ENCODE peak calls at places on chromosomes 12 and 14, in five cellular contexts. C is activated gamma-delta T cell treated with anti-CD3 and anti-CD28 coated beads, Interleukin-2, amount 50 U/mL, for 16 hours; V is NCI-H2081; W is tibial nerve; H is NCI-H1436. I is an unnamed sample.

GRCh38 chr12:89453579-89453978 is 71.0 kb downstream of the GALNT4 start:
- DNase-seq in H (no peak), W (no peak), C (no peak), V (no peak), I (no peak)

GRCh38 chr14:56331815-56332214 is 213.6 kb downstream of the PELI2 start:
- DNase-seq in V (peak; percentile 21), H (no peak), W (no peak), C (no peak), I (no peak)

GRCh38 chr12:29722164-29722563 is 61.6 kb downstream of the TMTC1 start:
- DNase-seq in H (no peak), V (no peak), C (no peak), W (no peak), I (no peak)

GRCh38 chr14:73262427-73263183 is 25.3 kb downstream of the PAPLN start:
- DNase-seq in W (no peak), V (no peak), C (no peak), H (no peak), I (no peak)

GRCh38 chr12:79298511-79298910 is 392.3 kb downstream of the PAWR start:
- DNase-seq in W (no peak), C (no peak), V (peak; percentile 31), H (no peak), I (no peak)

GRCh38 chr12:55847603-55848329 is 5.0 kb upstream of the MMP19 start:
- DNase-seq in H (no peak), W (peak; percentile 94), V (no peak), C (no peak), I (peak; percentile 59)

GRCh38 chr12:124049451-124050094 is 76.6 kb downstream of the ZNF664 start:
- DNase-seq in W (no peak), H (no peak), C (no peak), V (no peak), I (no peak)

GRCh38 chr12:124510301-124510970 is 57.0 kb downstream of the NCOR2 start:
- DNase-seq in W (no peak), H (no peak), V (peak; percentile 20), C (no peak), I (no peak)

GRCh38 chr14:102539544-102540309 is 30.2 kb upstream of the ANKRD9 start:
- DNase-seq in C (no peak), H (peak; percentile 89), V (peak; percentile 93), W (no peak), I (no peak)

I was measured in keratinocyte.